ENCODE peak calls at places on chromosomes 11 and 22, in eight cellular contexts. One of them, this sample, is unnamed.

GRCh38 chr11:11996321-11997174 is 11.9 kb downstream of the DKK3 start:
- DNase-seq in heart right ventricle: no peak
- DNase-seq in astrocyte of the cerebellum: no peak
- DNase-seq in upper lobe of right lung: no peak
- DNase-seq in HL-60: no peak
- DNase-seq in mesendoderm: no peak
- DNase-seq in CD4-positive, CD25-positive, alpha-beta regulatory T cell: no peak
- DNase-seq in right atrium auricular region: no peak
- DNase-seq in this sample: no peak

GRCh38 chr11:37721485-37721884 is 1123.4 kb upstream of the RAG2 start:
- DNase-seq in astrocyte of the cerebellum: no peak
- DNase-seq in CD4-positive, CD25-positive, alpha-beta regulatory T cell: no peak
- DNase-seq in heart right ventricle: no peak
- DNase-seq in upper lobe of right lung: no peak
- DNase-seq in HL-60: no peak
- DNase-seq in mesendoderm: no peak
- DNase-seq in right atrium auricular region: no peak
- DNase-seq in this sample: no peak

GRCh38 chr11:44032304-44033085 is 15.3 kb upstream of the ACCSL start:
- DNase-seq in astrocyte of the cerebellum: no peak
- DNase-seq in CD4-positive, CD25-positive, alpha-beta regulatory T cell: no peak
- DNase-seq in heart right ventricle: peak
- DNase-seq in HL-60: no peak
- DNase-seq in right atrium auricular region: peak
- DNase-seq in mesendoderm: no peak
- DNase-seq in upper lobe of right lung: peak
- DNase-seq in this sample: no peak

GRCh38 chr11:78208257-78209165 is 19.8 kb downstream of the USP35 start:
- DNase-seq in upper lobe of right lung: peak
- DNase-seq in astrocyte of the cerebellum: no peak
- DNase-seq in heart right ventricle: no peak
- DNase-seq in CD4-positive, CD25-positive, alpha-beta regulatory T cell: no peak
- DNase-seq in right atrium auricular region: no peak
- DNase-seq in HL-60: no peak
- DNase-seq in mesendoderm: no peak
- DNase-seq in this sample: no peak

GRCh38 chr22:39873963-39874362 is 19.6 kb downstream of the ENTHD1 start:
- DNase-seq in upper lobe of right lung: no peak
- DNase-seq in mesendoderm: no peak
- DNase-seq in heart right ventricle: no peak
- DNase-seq in right atrium auricular region: no peak
- DNase-seq in CD4-positive, CD25-positive, alpha-beta regulatory T cell: no peak
- DNase-seq in HL-60: no peak
- DNase-seq in astrocyte of the cerebellum: no peak
- DNase-seq in this sample: no peak

GRCh38 chr22:26515938-26516337 is 3.7 kb upstream of the TFIP11 start:
- DNase-seq in mesendoderm: no peak
- DNase-seq in upper lobe of right lung: no peak
- DNase-seq in CD4-positive, CD25-positive, alpha-beta regulatory T cell: no peak
- DNase-seq in HL-60: no peak
- DNase-seq in right atrium auricular region: no peak
- DNase-seq in heart right ventricle: no peak
- DNase-seq in astrocyte of the cerebellum: no peak
- DNase-seq in this sample: no peak

GRCh38 chr11:313304-313786 is 495 bp upstream of the IFITM1 start:
- DNase-seq in right atrium auricular region: no peak
- DNase-seq in upper lobe of right lung: no peak
- DNase-seq in heart right ventricle: no peak
- DNase-seq in mesendoderm: peak
- DNase-seq in HL-60: no peak
- DNase-seq in CD4-positive, CD25-positive, alpha-beta regulatory T cell: no peak
- DNase-seq in astrocyte of the cerebellum: no peak
- DNase-seq in this sample: no peak

GRCh38 chr11:75667831-75668507 is 869 bp downstream of the MAP6 start:
- DNase-seq in CD4-positive, CD25-positive, alpha-beta regulatory T cell: peak
- DNase-seq in right atrium auricular region: no peak
- DNase-seq in heart right ventricle: peak
- DNase-seq in upper lobe of right lung: peak
- DNase-seq in astrocyte of the cerebellum: no peak
- DNase-seq in HL-60: no peak
- DNase-seq in mesendoderm: peak
- DNase-seq in this sample: no peak

GRCh38 chr11:44286268-44286880 is 23.6 kb downstream of the ALX4 start:
- DNase-seq in heart right ventricle: peak
- DNase-seq in HL-60: peak
- DNase-seq in CD4-positive, CD25-positive, alpha-beta regulatory T cell: peak
- DNase-seq in astrocyte of the cerebellum: no peak
- DNase-seq in upper lobe of right lung: no peak
- DNase-seq in mesendoderm: peak
- DNase-seq in right atrium auricular region: no peak
- DNase-seq in this sample: no peak

GRCh38 chr11:86174101-86175046 is 70.2 kb upstream of the EED start:
- DNase-seq in mesendoderm: no peak
- DNase-seq in right atrium auricular region: peak
- DNase-seq in CD4-positive, CD25-positive, alpha-beta regulatory T cell: peak
- DNase-seq in HL-60: no peak
- DNase-seq in heart right ventricle: peak
- DNase-seq in astrocyte of the cerebellum: peak
- DNase-seq in upper lobe of right lung: no peak
- DNase-seq in this sample: peak

GRCh38 chr11:128324531-128325141 is 262.7 kb downstream of the ETS1 start:
- DNase-seq in CD4-positive, CD25-positive, alpha-beta regulatory T cell: peak
- DNase-seq in right atrium auricular region: no peak
- DNase-seq in heart right ventricle: no peak
- DNase-seq in mesendoderm: no peak
- DNase-seq in upper lobe of right lung: no peak
- DNase-seq in astrocyte of the cerebellum: no peak
- DNase-seq in HL-60: no peak
- DNase-seq in this sample: no peak

GRCh38 chr11:76657139-76657823 is 13.3 kb downstream of the LRRC32 start:
- DNase-seq in astrocyte of the cerebellum: no peak
- DNase-seq in CD4-positive, CD25-positive, alpha-beta regulatory T cell: no peak
- DNase-seq in mesendoderm: no peak
- DNase-seq in HL-60: no peak
- DNase-seq in right atrium auricular region: no peak
- DNase-seq in heart right ventricle: no peak
- DNase-seq in upper lobe of right lung: peak
- DNase-seq in this sample: no peak

GRCh38 chr22:24159650-24160049 is 21.6 kb upstream of the SUSD2 start:
- DNase-seq in right atrium auricular region: no peak
- DNase-seq in upper lobe of right lung: no peak
- DNase-seq in heart right ventricle: no peak
- DNase-seq in astrocyte of the cerebellum: no peak
- DNase-seq in mesendoderm: no peak
- DNase-seq in HL-60: peak
- DNase-seq in CD4-positive, CD25-positive, alpha-beta regulatory T cell: no peak
- DNase-seq in this sample: no peak

DNA sequence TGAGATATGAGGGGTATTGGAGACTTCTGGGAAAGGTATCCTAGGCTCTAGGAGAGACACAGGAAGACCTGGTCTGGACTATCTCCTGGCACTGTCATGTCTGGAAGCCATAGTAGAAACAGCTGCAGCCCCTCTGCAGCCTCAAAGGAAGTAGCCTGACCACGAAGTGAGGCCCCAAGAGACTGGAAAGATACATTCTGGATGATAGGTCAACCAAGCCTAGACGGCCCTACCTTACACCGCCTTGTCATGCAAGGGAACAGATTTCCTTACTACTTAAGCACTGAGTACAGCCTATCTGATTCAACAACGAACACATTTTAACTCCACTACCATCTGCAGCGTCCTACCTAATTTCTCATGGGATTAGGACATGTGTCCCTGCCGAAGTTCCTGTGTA is 31.1 kb downstream of the UQCR10 start:
- DNase-seq in HL-60: peak
- DNase-seq in heart right ventricle: no peak
- DNase-seq in CD4-positive, CD25-positive, alpha-beta regulatory T cell: no peak
- DNase-seq in right atrium auricular region: no peak
- DNase-seq in upper lobe of right lung: no peak
- DNase-seq in mesendoderm: no peak
- DNase-seq in astrocyte of the cerebellum: no peak
- DNase-seq in this sample: no peak
- H3K4me3 ChIP-seq in HL-60: no peak
- H3K4me3 ChIP-seq in heart right ventricle: no peak
- H3K4me3 ChIP-seq in CD4-positive, CD25-positive, alpha-beta regulatory T cell: no peak
- H3K4me3 ChIP-seq in right atrium auricular region: no peak
- H3K4me3 ChIP-seq in upper lobe of right lung: no peak
- H3K4me3 ChIP-seq in mesendoderm: no peak
- H3K4me3 ChIP-seq in astrocyte of the cerebellum: no peak
- H3K4me3 ChIP-seq in this sample: no peak

DNA sequence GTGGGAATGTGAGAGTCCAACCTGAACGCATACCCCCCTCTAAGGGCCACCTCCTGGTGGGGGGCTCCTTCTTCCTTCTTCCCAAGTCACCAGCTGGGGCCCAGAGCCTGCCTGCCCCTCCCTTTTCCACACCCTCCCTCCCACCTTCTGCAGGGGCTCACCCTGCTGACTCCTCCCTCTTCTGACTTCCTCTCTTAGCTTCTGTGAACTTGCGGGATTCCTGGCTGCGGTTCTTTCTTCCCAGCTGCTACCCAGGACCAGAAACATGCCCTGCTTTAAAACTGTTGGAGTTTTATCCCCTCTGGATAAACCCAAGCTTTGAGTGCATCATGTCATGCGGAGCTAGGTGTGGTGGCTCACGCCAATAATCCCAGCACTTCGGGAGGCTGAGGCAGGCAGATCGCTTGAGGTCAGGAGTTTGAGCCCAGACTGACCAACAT is 10.2 kb downstream of the LRRC74B start:
- DNase-seq in right atrium auricular region: no peak
- DNase-seq in HL-60: peak
- DNase-seq in CD4-positive, CD25-positive, alpha-beta regulatory T cell: no peak
- DNase-seq in heart right ventricle: no peak
- DNase-seq in upper lobe of right lung: no peak
- DNase-seq in astrocyte of the cerebellum: no peak
- DNase-seq in mesendoderm: peak
- DNase-seq in this sample: no peak
- H3K4me3 ChIP-seq in right atrium auricular region: no peak
- H3K4me3 ChIP-seq in HL-60: no peak
- H3K4me3 ChIP-seq in CD4-positive, CD25-positive, alpha-beta regulatory T cell: no peak
- H3K4me3 ChIP-seq in heart right ventricle: no peak
- H3K4me3 ChIP-seq in upper lobe of right lung: no peak
- H3K4me3 ChIP-seq in astrocyte of the cerebellum: no peak
- H3K4me3 ChIP-seq in mesendoderm: no peak
- H3K4me3 ChIP-seq in this sample: no peak

GRCh38 chr11:94445641-94446040 is 44.4 kb upstream of the GPR83 start:
- DNase-seq in mesendoderm: no peak
- DNase-seq in astrocyte of the cerebellum: no peak
- DNase-seq in HL-60: no peak
- DNase-seq in heart right ventricle: no peak
- DNase-seq in right atrium auricular region: no peak
- DNase-seq in upper lobe of right lung: no peak
- DNase-seq in CD4-positive, CD25-positive, alpha-beta regulatory T cell: no peak
- DNase-seq in this sample: no peak

GRCh38 chr11:94452988-94453387 is 40.7 kb downstream of the MRE11 start:
- DNase-seq in CD4-positive, CD25-positive, alpha-beta regulatory T cell: no peak
- DNase-seq in right atrium auricular region: no peak
- DNase-seq in HL-60: no peak
- DNase-seq in astrocyte of the cerebellum: no peak
- DNase-seq in mesendoderm: no peak
- DNase-seq in upper lobe of right lung: no peak
- DNase-seq in heart right ventricle: no peak
- DNase-seq in this sample: no peak

GRCh38 chr11:94449437-94449836 is 44.2 kb downstream of the MRE11 start:
- DNase-seq in mesendoderm: no peak
- DNase-seq in heart right ventricle: no peak
- DNase-seq in right atrium auricular region: no peak
- DNase-seq in CD4-positive, CD25-positive, alpha-beta regulatory T cell: no peak
- DNase-seq in HL-60: no peak
- DNase-seq in upper lobe of right lung: no peak
- DNase-seq in astrocyte of the cerebellum: no peak
- DNase-seq in this sample: peak

GRCh38 chr11:94449029-94449428 is 44.6 kb downstream of the MRE11 start:
- DNase-seq in upper lobe of right lung: no peak
- DNase-seq in HL-60: no peak
- DNase-seq in astrocyte of the cerebellum: no peak
- DNase-seq in mesendoderm: no peak
- DNase-seq in heart right ventricle: no peak
- DNase-seq in right atrium auricular region: no peak
- DNase-seq in CD4-positive, CD25-positive, alpha-beta regulatory T cell: no peak
- DNase-seq in this sample: no peak

GRCh38 chr11:94450061-94450460 is 43.6 kb downstream of the MRE11 start:
- DNase-seq in heart right ventricle: no peak
- DNase-seq in astrocyte of the cerebellum: no peak
- DNase-seq in mesendoderm: no peak
- DNase-seq in HL-60: no peak
- DNase-seq in upper lobe of right lung: no peak
- DNase-seq in right atrium auricular region: no peak
- DNase-seq in CD4-positive, CD25-positive, alpha-beta regulatory T cell: no peak
- DNase-seq in this sample: no peak
- H3K4me3 ChIP-seq in heart right ventricle: no peak
- H3K4me3 ChIP-seq in astrocyte of the cerebellum: no peak
- H3K4me3 ChIP-seq in mesendoderm: no peak
- H3K4me3 ChIP-seq in HL-60: no peak
- H3K4me3 ChIP-seq in upper lobe of right lung: no peak
- H3K4me3 ChIP-seq in right atrium auricular region: no peak
- H3K4me3 ChIP-seq in CD4-positive, CD25-positive, alpha-beta regulatory T cell: no peak
- H3K4me3 ChIP-seq in this sample: no peak

GRCh38 chr22:30305519-30305905 is 16.2 kb upstream of the CASTOR1 start:
- DNase-seq in astrocyte of the cerebellum: no peak
- DNase-seq in HL-60: peak
- DNase-seq in CD4-positive, CD25-positive, alpha-beta regulatory T cell: peak
- DNase-seq in right atrium auricular region: peak
- DNase-seq in mesendoderm: no peak
- DNase-seq in upper lobe of right lung: peak
- DNase-seq in heart right ventricle: peak
- DNase-seq in this sample: no peak

GRCh38 chr22:30305906-30306628 is 16.8 kb upstream of the CASTOR1 start:
- DNase-seq in heart right ventricle: no peak
- DNase-seq in astrocyte of the cerebellum: no peak
- DNase-seq in right atrium auricular region: no peak
- DNase-seq in mesendoderm: no peak
- DNase-seq in CD4-positive, CD25-positive, alpha-beta regulatory T cell: peak
- DNase-seq in HL-60: peak
- DNase-seq in upper lobe of right lung: no peak
- DNase-seq in this sample: no peak

GRCh38 chr22:30308096-30308495 is 18.6 kb downstream of the TBC1D10A start:
- DNase-seq in upper lobe of right lung: no peak
- DNase-seq in CD4-positive, CD25-positive, alpha-beta regulatory T cell: no peak
- DNase-seq in heart right ventricle: no peak
- DNase-seq in HL-60: no peak
- DNase-seq in mesendoderm: no peak
- DNase-seq in right atrium auricular region: no peak
- DNase-seq in astrocyte of the cerebellum: no peak
- DNase-seq in this sample: no peak

GRCh38 chr22:30307026-30307574 is 17.8 kb upstream of the CASTOR1 start:
- DNase-seq in CD4-positive, CD25-positive, alpha-beta regulatory T cell: peak
- DNase-seq in heart right ventricle: no peak
- DNase-seq in HL-60: no peak
- DNase-seq in right atrium auricular region: no peak
- DNase-seq in mesendoderm: no peak
- DNase-seq in astrocyte of the cerebellum: no peak
- DNase-seq in upper lobe of right lung: no peak
- DNase-seq in this sample: no peak

DNA sequence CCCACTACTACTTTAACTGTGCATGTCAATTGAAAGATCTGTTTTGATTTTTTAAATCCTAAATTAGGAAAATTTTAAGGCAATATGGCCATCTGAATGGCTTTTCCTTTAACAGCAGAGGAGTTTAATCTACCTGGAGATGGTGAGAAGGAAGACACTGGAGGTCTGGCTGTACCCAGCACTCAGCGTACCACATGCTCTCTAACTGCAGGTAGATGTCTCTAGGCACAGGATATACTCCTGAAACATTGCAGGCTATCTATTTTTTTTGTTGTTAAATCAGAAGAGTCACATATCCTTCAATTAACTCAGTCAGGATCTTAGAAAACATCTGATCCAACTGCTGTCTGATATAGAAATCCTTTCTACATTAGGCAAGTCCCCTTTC is 17.3 kb upstream of the CASTOR1 start:
- DNase-seq in heart right ventricle: no peak
- DNase-seq in astrocyte of the cerebellum: no peak
- DNase-seq in HL-60: no peak
- DNase-seq in upper lobe of right lung: no peak
- DNase-seq in CD4-positive, CD25-positive, alpha-beta regulatory T cell: no peak
- DNase-seq in right atrium auricular region: no peak
- DNase-seq in mesendoderm: no peak
- DNase-seq in this sample: no peak
- H3K4me3 ChIP-seq in heart right ventricle: no peak
- H3K4me3 ChIP-seq in astrocyte of the cerebellum: no peak
- H3K4me3 ChIP-seq in HL-60: no peak
- H3K4me3 ChIP-seq in upper lobe of right lung: no peak
- H3K4me3 ChIP-seq in CD4-positive, CD25-positive, alpha-beta regulatory T cell: peak
- H3K4me3 ChIP-seq in right atrium auricular region: no peak
- H3K4me3 ChIP-seq in mesendoderm: no peak
- H3K4me3 ChIP-seq in this sample: no peak